ENCODE peak calls at places on chromosomes 11 and 22, in seven cellular contexts. Z is A549, V is heart left ventricle, Y is sigmoid colon, Q is esophagus squamous epithelium, L is suprapubic skin, I is transverse colon. C is an unnamed sample. For H3K4me1, the result is how much of the 10 kb centered on the place peaks cover.

GRCh38 chr11:44445500-44446340 is 119.7 kb upstream of the CD82 start:
- DNase-seq in Q (no peak), V (no peak), Y (no peak), I (no peak), L (no peak), Z (peak), C (no peak)

GRCh38 chr11:23730307-23730998 is 766.4 kb upstream of the LUZP2 start:
- DNase-seq in Z (no peak), Q (no peak), L (no peak), I (no peak), V (no peak), Y (no peak), C (no peak)

GRCh38 chr22:29879738-29880137 is 3.2 kb upstream of the MTMR3 start:
- DNase-seq in Y (no peak), L (no peak), Q (no peak), Z (peak), V (no peak), I (no peak), C (no peak)

GRCh38 chr22:24694971-24695928 is 79.3 kb downstream of the PIWIL3 start:
- DNase-seq in I (peak), Q (no peak), Z (no peak), L (no peak), Y (no peak), V (no peak), C (no peak)

GRCh38 chr11:115580927-115581680 is 76.9 kb upstream of the CADM1 start:
- DNase-seq in Y (no peak), I (peak), Z (no peak), V (peak), Q (no peak), L (no peak), C (no peak)

GRCh38 chr11:95305726-95306522 is 74.9 kb upstream of the SESN3 start:
- DNase-seq in Z (no peak), I (no peak), L (no peak), Q (no peak), Y (no peak), V (no peak), C (no peak)

GRCh38 chr11:80379620-80380278 is 938.9 kb upstream of the TENM4 start:
- DNase-seq in Y (no peak), V (no peak), Z (no peak), Q (no peak), L (no peak), I (no peak), C (no peak)

GRCh38 chr11:952406-953385 is 27.0 kb downstream of the AP2A2 start:
- DNase-seq in Q (no peak), Y (no peak), V (no peak), L (no peak), I (peak), Z (peak), C (no peak)

GRCh38 chr11:127202105-127202504 is 201.5 kb upstream of the KIRREL3 start:
- DNase-seq in Y (no peak), Q (no peak), I (no peak), L (no peak), V (no peak), Z (no peak), C (no peak)

GRCh38 chr11:120974466-120974865 is 49.4 kb upstream of the TBCEL start:
- DNase-seq in Q (no peak), Y (no peak), L (no peak), V (no peak), Z (no peak), I (no peak), C (no peak)

DNA sequence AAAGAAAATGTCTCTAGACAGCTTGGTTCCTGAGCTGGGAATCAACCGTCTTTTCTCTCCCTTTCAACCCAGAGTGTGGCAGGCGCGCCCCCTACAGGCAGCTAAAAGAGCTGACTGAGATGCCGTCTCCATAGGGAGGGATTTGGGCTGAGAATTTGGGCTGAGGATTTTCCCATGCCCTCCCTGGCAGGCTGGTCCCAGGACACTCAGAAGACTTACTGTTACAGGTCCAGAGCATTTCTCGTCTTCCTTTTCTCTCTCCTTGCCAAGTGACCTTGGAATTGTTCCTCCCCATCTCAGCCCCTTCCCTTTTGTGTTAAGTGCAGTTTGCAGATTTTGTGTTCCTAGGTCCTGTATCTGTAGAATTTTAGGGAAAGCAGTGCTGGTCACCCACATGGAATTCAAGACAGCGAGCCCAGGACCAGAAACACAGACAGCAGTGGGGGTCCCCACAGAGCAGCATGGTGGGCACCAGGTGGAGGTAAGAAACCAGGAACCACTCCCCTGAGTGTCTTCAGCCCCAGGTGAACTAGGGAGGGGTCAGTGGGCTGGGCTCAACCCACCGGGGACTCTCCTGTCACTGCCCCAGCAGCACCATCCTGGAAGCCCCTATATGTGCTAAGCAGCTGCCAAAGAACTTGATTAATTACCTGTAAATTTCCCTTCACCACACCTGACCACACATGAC is 9.9 kb upstream of the IGLL5 start:
- DNase-seq in L (no peak), Y (no peak), Z (peak), V (peak), Q (no peak), I (peak), C (no peak)
- TF ChIP-seq CTCF in L (peak), Y (peak), Z (peak), V (peak), Q (peak), I (peak), C (peak)

DNA sequence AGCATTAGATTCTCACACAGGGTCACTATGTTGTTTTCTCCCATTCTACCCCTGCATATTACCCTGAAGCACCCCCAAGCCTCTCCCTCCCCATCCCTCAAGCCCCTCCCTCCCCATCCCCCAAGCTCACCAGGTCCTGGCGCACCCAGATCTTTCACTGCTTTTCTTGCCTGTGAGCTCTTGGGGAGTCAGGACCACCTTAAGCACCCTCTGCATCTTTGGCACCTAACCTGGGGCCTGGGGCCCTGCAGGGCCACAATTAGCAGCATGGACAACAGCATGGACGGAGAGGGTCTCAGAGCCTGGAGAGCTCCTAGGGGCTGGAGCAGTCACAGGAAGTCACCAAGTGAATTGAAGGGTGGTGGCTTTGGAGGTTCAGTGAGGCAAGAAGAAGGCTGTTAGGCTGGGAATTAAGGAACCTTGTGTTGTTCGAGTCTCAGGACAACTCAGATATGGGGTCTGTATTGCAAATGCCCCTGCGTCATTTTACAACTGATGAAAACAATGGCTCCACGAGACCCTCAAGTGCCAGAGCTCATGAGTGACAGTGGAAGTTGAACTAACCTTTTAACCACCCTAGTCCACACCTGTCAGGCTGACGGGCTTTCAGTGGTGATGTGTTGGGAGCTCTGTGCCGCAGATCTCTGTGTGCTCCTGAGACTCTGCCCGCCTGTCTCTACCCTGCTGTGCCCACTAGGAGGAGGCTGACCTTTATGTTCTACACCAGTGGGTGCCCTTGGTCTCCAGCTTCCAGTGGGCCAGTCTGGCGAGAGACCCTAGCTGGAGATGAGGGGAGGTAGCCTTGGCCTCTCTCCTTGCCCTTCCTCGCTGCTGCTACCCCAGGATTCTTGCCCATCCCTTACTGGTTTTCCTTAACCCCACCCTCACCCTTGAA is 111.3 kb upstream of the OR4B1 start:
- DNase-seq in Q (no peak), L (peak), I (no peak), V (no peak), Y (no peak), Z (no peak), C (peak)
- H3K4me1 ChIP-seq in Q (under half), L (half or more), I (under half), V (under half), Y (under half), Z (half or more), C (under half)

GRCh38 chr22:20128902-20129746 is 2.5 kb upstream of the ZDHHC8 start:
- DNase-seq in Q (no peak), V (no peak), L (no peak), Z (peak), Y (no peak), I (peak), C (no peak)
- TF ChIP-seq POLR2A in Q (no peak), V (no peak), L (no peak), Z (no peak), Y (no peak), I (no peak), C (no peak)

GRCh38 chr11:89437317-89437716 is 53.9 kb downstream of the NOX4 start:
- DNase-seq in L (no peak), Y (no peak), Z (no peak), I (no peak), Q (no peak), V (no peak), C (no peak)
- TF ChIP-seq CTCF in L (no peak), Y (no peak), Z (no peak), I (no peak), Q (no peak), V (no peak), C (no peak)

GRCh38 chr11:133724116-133724515 is 121.2 kb downstream of the SPATA19 start:
- DNase-seq in I (no peak), Y (no peak), Q (no peak), L (no peak), Z (no peak), V (no peak), C (no peak)

GRCh38 chr11:133718831-133719230 is 126.5 kb downstream of the SPATA19 start:
- DNase-seq in L (no peak), Y (no peak), V (no peak), Z (no peak), Q (no peak), I (no peak), C (no peak)

GRCh38 chr11:133718238-133718637 is 127.1 kb downstream of the SPATA19 start:
- DNase-seq in Y (no peak), L (no peak), Q (no peak), I (no peak), Z (no peak), V (no peak), C (no peak)

GRCh38 chr11:133720951-133721350 is 124.4 kb downstream of the SPATA19 start:
- DNase-seq in L (no peak), V (no peak), I (no peak), Y (no peak), Z (no peak), Q (no peak), C (no peak)

DNA sequence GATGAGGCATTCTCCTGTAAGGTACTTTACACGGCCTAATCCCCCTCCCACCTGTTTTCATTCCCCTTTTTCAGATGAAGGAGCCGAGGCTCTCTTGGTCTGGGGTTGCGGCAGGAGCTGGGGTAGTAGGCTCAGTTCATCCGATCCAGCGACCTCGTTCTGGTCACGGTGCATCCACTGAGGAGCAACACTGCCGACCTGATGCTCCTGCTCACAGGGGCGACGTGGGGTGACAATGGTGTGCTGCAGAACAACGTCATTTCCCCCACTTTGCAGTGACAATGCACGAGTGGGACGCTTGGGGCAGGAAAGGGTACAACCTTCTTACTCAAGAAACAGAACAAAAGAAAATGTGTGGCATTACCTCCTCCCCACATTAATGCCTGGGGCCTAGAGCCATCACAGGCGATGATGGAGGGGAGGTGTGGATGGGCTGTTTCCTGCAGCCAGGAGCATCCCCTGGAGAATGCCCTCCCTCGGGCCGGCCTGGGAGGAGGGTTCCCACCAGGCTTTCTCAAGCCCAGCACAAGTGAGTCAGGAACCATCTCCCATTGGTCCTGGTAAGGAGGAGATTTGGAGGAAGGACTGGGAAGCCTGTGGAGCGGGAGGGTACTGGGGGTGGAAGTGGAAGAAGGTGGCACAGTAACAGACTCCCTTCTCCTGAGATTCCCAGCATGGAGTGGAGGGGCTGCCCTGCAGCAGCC is 125.6 kb downstream of the SPATA19 start:
- DNase-seq in Z (no peak), Y (no peak), V (no peak), I (no peak), L (no peak), Q (no peak), C (no peak)
- H3K4me1 ChIP-seq in Z (under half), Y (under half), V (under half), I (under half), L (under half), Q (under half), C (under half)